ENCODE peak calls at places on chromosomes 12 and 14, in seven cellular contexts. Z, M, Y, A, G, K and X are unnamed samples.

GRCh38 chr14:73888971-73889370 is 2.3 kb downstream of the ZNF410 start:
- DNase-seq in Z (no peak), Y (peak), K (no peak), A (no peak), G (no peak), M (peak), X (peak)

GRCh38 chr12:79886917-79887519 is 47.9 kb downstream of the PPP1R12A start:
- DNase-seq in M (peak), G (no peak), A (no peak), K (peak), Z (no peak), Y (peak), X (peak)

GRCh38 chr14:97976861-97977260 is 1179.7 kb downstream of the VRK1 start:
- DNase-seq in Z (peak), G (peak), Y (peak), A (no peak), K (no peak), M (no peak), X (no peak)

GRCh38 chr14:94348836-94349235 is 25.7 kb upstream of the SERPINA6 start:
- DNase-seq in K (no peak), A (no peak), M (no peak), Z (no peak), Y (no peak), G (no peak), X (no peak)

GRCh38 chr12:45893240-45893639 is 97.1 kb downstream of the SCAF11 start:
- DNase-seq in G (no peak), Z (no peak), Y (peak), A (no peak), K (no peak), M (peak), X (no peak)

GRCh38 chr12:115771601-115772000 is 505.9 kb downstream of the MED13L start:
- DNase-seq in M (no peak), Y (no peak), G (no peak), Z (no peak), A (no peak), K (no peak), X (no peak)

GRCh38 chr12:40107098-40107802 is 1.4 kb upstream of the SLC2A13 start:
- DNase-seq in Z (peak), M (peak), K (peak), Y (peak), G (peak), A (peak), X (peak)

GRCh38 chr14:30064454-30064853 is 136.8 kb upstream of the PRKD1 start:
- DNase-seq in A (no peak), G (no peak), Y (peak), M (no peak), K (no peak), Z (no peak), X (peak)

GRCh38 chr14:30214456-30215090 is 286.9 kb upstream of the PRKD1 start:
- DNase-seq in Z (peak), Y (peak), G (no peak), A (no peak), M (peak), K (peak), X (peak)

GRCh38 chr12:128672428-128672827 is 151.3 kb downstream of the SLC15A4 start:
- DNase-seq in G (no peak), A (no peak), M (no peak), Y (no peak), Z (no peak), K (no peak), X (no peak)

GRCh38 chr12:128675576-128675975 is 148.2 kb downstream of the SLC15A4 start:
- DNase-seq in Z (no peak), K (no peak), M (no peak), A (no peak), Y (no peak), G (no peak), X (no peak)

GRCh38 chr12:128671528-128672042 is 152.2 kb downstream of the SLC15A4 start:
- DNase-seq in G (no peak), M (no peak), A (no peak), K (no peak), Z (no peak), Y (no peak), X (no peak)
- TF ChIP-seq CTCF in G (no peak), M (no peak), A (no peak), K (no peak), Z (no peak), Y (no peak), X (no peak)

GRCh38 chr12:124563401-124563800 is 4.0 kb downstream of the NCOR2 start:
- DNase-seq in K (no peak), Y (no peak), Z (no peak), A (no peak), M (no peak), G (no peak), X (no peak)

GRCh38 chr12:124563809-124564208 is 3.6 kb downstream of the NCOR2 start:
- DNase-seq in G (no peak), K (no peak), Y (no peak), A (no peak), M (no peak), Z (no peak), X (no peak)

GRCh38 chr12:124565656-124566180 is 1.7 kb downstream of the NCOR2 start:
- DNase-seq in Z (no peak), A (no peak), M (no peak), Y (no peak), K (no peak), G (no peak), X (no peak)

GRCh38 chr12:124565071-124565491 is 2.3 kb downstream of the NCOR2 start:
- DNase-seq in M (no peak), A (no peak), K (no peak), G (no peak), Z (peak), Y (no peak), X (no peak)

GRCh38 chr12:124564232-124564958 is 3.0 kb downstream of the NCOR2 start:
- DNase-seq in Y (no peak), A (no peak), K (no peak), M (no peak), Z (no peak), G (no peak), X (no peak)
- H3K4me3 ChIP-seq in Y (peak), A (no peak), K (no peak), M (no peak), Z (no peak), G (no peak), X (peak)

GRCh38 chr12:78392918-78393317 is 471.7 kb upstream of the SYT1 start:
- DNase-seq in K (no peak), A (no peak), G (no peak), Z (no peak), Y (peak), M (peak), X (peak)
- TF ChIP-seq CTCF in K (no peak), A (no peak), G (no peak), Z (no peak), Y (peak), M (peak), X (no peak)

GRCh38 chr12:31369712-31370521 is 44.0 kb upstream of the SINHCAF start:
- DNase-seq in M (no peak), A (no peak), Z (peak), G (peak), Y (peak), K (no peak), X (peak)
- H3K4me3 ChIP-seq in M (no peak), A (no peak), Z (no peak), G (peak), Y (peak), K (no peak), X (peak)

DNA sequence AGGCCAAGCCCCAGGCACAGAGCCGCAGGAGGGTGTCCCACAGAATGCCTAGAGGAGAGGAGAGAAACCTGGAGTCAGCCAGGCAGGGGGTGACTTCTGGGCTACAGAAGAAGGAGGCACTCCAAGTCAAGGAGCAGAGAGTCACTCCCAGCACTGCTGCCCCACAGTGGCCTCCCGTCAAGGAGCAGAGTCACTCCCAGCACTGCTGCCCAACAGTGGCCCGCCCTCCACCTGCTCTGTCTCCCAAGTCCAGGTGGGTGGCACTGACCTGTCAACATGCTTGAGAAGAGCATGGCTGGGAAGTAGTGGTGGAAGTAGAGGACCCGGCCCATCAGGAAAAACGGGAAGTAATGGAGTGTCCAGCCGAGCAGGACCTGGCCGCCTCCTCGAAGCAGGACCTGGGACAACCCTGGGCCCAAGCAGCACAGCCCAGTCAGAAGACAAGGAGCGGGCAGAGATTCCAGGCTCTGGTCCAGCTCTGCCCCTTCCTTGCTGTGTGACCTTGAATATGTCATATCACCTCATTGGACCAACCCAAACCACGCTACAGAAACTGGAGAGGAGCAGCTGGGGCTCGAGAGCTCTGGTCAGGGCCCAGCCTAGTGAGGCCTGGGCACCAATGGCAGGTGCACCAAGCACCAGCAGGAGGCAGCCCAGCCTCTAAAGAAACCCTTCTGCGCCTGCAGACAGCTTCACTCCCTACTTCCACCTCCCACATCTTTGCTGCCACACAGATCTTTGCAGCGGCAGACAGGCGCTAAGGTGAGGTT is 7.6 kb upstream of the NGB start:
- DNase-seq in G (no peak), M (no peak), K (no peak), A (no peak), Y (no peak), Z (no peak), X (no peak)
- TF ChIP-seq CTCF in G (no peak), M (no peak), K (no peak), A (no peak), Y (no peak), Z (no peak), X (no peak)

GRCh38 chr12:108637631-108638030 is 3.9 kb upstream of the SELPLG start:
- DNase-seq in M (no peak), Z (no peak), G (no peak), A (no peak), Y (no peak), K (no peak), X (no peak)
- H3K4me3 ChIP-seq in M (no peak), Z (no peak), G (no peak), A (no peak), Y (no peak), K (no peak), X (no peak)

GRCh38 chr12:49635656-49636055 is 12.3 kb downstream of the PRPF40B start:
- DNase-seq in K (no peak), A (no peak), Z (no peak), M (no peak), Y (no peak), G (no peak), X (no peak)

GRCh38 chr12:49635036-49635435 is 11.7 kb downstream of the PRPF40B start:
- DNase-seq in M (no peak), K (no peak), Y (no peak), A (no peak), Z (no peak), G (no peak), X (no peak)

GRCh38 chr12:49637401-49637800 is 14.0 kb downstream of the PRPF40B start:
- DNase-seq in G (no peak), A (no peak), Z (no peak), K (no peak), Y (no peak), M (no peak), X (no peak)

GRCh38 chr12:49636574-49636973 is 13.2 kb downstream of the PRPF40B start:
- DNase-seq in A (no peak), M (no peak), K (no peak), Z (no peak), Y (no peak), G (no peak), X (no peak)

GRCh38 chr12:49636979-49637378 is 13.6 kb downstream of the PRPF40B start:
- DNase-seq in K (peak), G (no peak), Z (peak), A (peak), Y (peak), M (peak), X (peak)
- TF ChIP-seq CTCF in K (peak), G (peak), Z (peak), A (peak), Y (peak), M (peak), X (peak)

GRCh38 chr12:34333337-34333736 is 311.0 kb downstream of the ALG10 start:
- DNase-seq in Y (no peak), A (no peak), M (no peak), Z (no peak), K (no peak), G (no peak), X (no peak)

GRCh38 chr12:34334953-34335743 is 312.9 kb downstream of the ALG10 start:
- DNase-seq in K (no peak), A (no peak), G (no peak), Y (no peak), M (no peak), Z (no peak), X (no peak)

GRCh38 chr12:34336619-34337465 is 314.5 kb downstream of the ALG10 start:
- DNase-seq in Y (no peak), A (no peak), Z (no peak), G (no peak), M (no peak), K (no peak), X (no peak)

GRCh38 chr12:34334538-34334937 is 312.2 kb downstream of the ALG10 start:
- DNase-seq in A (no peak), K (no peak), G (no peak), Y (no peak), Z (no peak), M (no peak), X (no peak)

DNA sequence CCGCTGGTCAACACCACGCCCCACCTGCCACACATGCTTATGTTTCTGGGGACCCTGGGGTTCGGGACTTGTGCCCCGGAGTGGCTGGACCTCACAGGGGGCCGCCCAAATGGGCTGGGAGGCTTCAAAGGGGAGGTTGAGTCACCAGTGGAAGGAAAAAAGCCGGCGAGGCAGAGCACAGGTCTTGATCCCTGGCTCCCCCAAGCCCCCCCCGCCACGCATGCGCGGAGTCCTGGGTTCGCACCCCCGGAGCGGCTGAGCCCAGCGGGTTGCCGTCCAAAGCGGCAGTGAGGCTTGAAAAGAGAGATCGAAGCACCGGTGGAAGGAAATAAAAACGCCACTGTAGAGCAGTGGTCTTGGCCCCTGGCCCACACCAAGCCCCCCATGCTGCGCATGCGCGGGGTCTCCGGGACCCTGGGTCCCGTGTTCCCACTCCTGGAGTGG is 313.5 kb downstream of the ALG10 start:
- DNase-seq in G (no peak), Z (no peak), A (no peak), K (no peak), M (no peak), Y (no peak), X (no peak)
- H3K4me3 ChIP-seq in G (no peak), Z (no peak), A (no peak), K (no peak), M (no peak), Y (no peak), X (no peak)